ENCODE peak calls at places on chromosomes 13 and 19, in four cellular contexts. One of them, this sample, is unnamed.

GRCh38 chr13:100491164-100491847 is 97.3 kb downstream of the GGACT start:
- DNase-seq in HL-60: no peak
- DNase-seq in CD8-positive, alpha-beta memory T cell: no peak
- DNase-seq in thyroid gland: peak; percentile 23
- DNase-seq in this sample: no peak

GRCh38 chr13:50916701-50917184 is 7.2 kb downstream of the RNASEH2B start:
- DNase-seq in CD8-positive, alpha-beta memory T cell: no peak
- DNase-seq in HL-60: peak; percentile 95
- DNase-seq in thyroid gland: no peak
- DNase-seq in this sample: no peak

GRCh38 chr13:50744261-50744660 is 99.2 kb downstream of the DLEU7 start:
- DNase-seq in HL-60: no peak
- DNase-seq in thyroid gland: no peak
- DNase-seq in CD8-positive, alpha-beta memory T cell: no peak
- DNase-seq in this sample: no peak

GRCh38 chr13:99972190-99972731 is 694 bp upstream of the ZIC5 start:
- DNase-seq in CD8-positive, alpha-beta memory T cell: no peak
- DNase-seq in HL-60: no peak
- DNase-seq in thyroid gland: no peak
- DNase-seq in this sample: no peak

GRCh38 chr13:33312150-33312908 is 26.8 kb upstream of the STARD13 start:
- DNase-seq in HL-60: no peak
- DNase-seq in CD8-positive, alpha-beta memory T cell: no peak
- DNase-seq in thyroid gland: no peak
- DNase-seq in this sample: no peak

GRCh38 chr19:45222724-45223123 is 22.5 kb downstream of the EXOC3L2 start:
- DNase-seq in HL-60: no peak
- DNase-seq in CD8-positive, alpha-beta memory T cell: no peak
- DNase-seq in thyroid gland: no peak
- DNase-seq in this sample: no peak

GRCh38 chr13:68046900-68047299 is 816.8 kb upstream of the PCDH9 start:
- DNase-seq in HL-60: no peak
- DNase-seq in thyroid gland: no peak
- DNase-seq in CD8-positive, alpha-beta memory T cell: no peak
- DNase-seq in this sample: no peak

GRCh38 chr19:10424011-10424637 is 3.8 kb downstream of the PDE4A start:
- DNase-seq in HL-60: peak; percentile 63
- DNase-seq in CD8-positive, alpha-beta memory T cell: peak; percentile 76
- DNase-seq in thyroid gland: peak; percentile 80
- DNase-seq in this sample: no peak

GRCh38 chr19:38577826-38578225 is 39.9 kb downstream of the MAP4K1 start:
- DNase-seq in HL-60: no peak
- DNase-seq in CD8-positive, alpha-beta memory T cell: no peak
- DNase-seq in thyroid gland: no peak
- DNase-seq in this sample: no peak

GRCh38 chr19:47144630-47145029 is 14.0 kb downstream of the SAE1 start:
- DNase-seq in thyroid gland: no peak
- DNase-seq in HL-60: no peak
- DNase-seq in CD8-positive, alpha-beta memory T cell: no peak
- DNase-seq in this sample: no peak

GRCh38 chr19:46209051-46209450 is 20.5 kb upstream of the IGFL1 start:
- DNase-seq in HL-60: no peak
- DNase-seq in CD8-positive, alpha-beta memory T cell: no peak
- DNase-seq in thyroid gland: no peak
- DNase-seq in this sample: no peak

GRCh38 chr13:111508164-111508870 is 187.9 kb downstream of the TEX29 start:
- DNase-seq in thyroid gland: no peak
- DNase-seq in CD8-positive, alpha-beta memory T cell: no peak
- DNase-seq in HL-60: no peak
- DNase-seq in this sample: no peak

GRCh38 chr13:110457361-110457760 is 104.2 kb downstream of the RAB20 start:
- DNase-seq in HL-60: no peak
- DNase-seq in thyroid gland: no peak
- DNase-seq in CD8-positive, alpha-beta memory T cell: no peak
- DNase-seq in this sample: no peak

GRCh38 chr13:30034448-30034795 is 184.0 kb upstream of the UBL3 start:
- DNase-seq in HL-60: no peak
- DNase-seq in thyroid gland: no peak
- DNase-seq in CD8-positive, alpha-beta memory T cell: no peak
- DNase-seq in this sample: no peak

GRCh38 chr13:80753951-80754350 is 413.0 kb upstream of the SPRY2 start:
- DNase-seq in thyroid gland: no peak
- DNase-seq in HL-60: no peak
- DNase-seq in CD8-positive, alpha-beta memory T cell: no peak
- DNase-seq in this sample: no peak

GRCh38 chr19:29675120-29675649 is 9.9 kb downstream of the PLEKHF1 start:
- DNase-seq in HL-60: no peak
- DNase-seq in thyroid gland: no peak
- DNase-seq in CD8-positive, alpha-beta memory T cell: no peak
- DNase-seq in this sample: no peak

GRCh38 chr13:33606692-33607091 is 211.3 kb upstream of the RFC3 start:
- DNase-seq in thyroid gland: no peak
- DNase-seq in HL-60: no peak
- DNase-seq in CD8-positive, alpha-beta memory T cell: no peak
- DNase-seq in this sample: no peak

GRCh38 chr13:46057251-46058015 is 4.9 kb upstream of the ZC3H13 start:
- DNase-seq in thyroid gland: no peak
- DNase-seq in HL-60: no peak
- DNase-seq in CD8-positive, alpha-beta memory T cell: no peak
- DNase-seq in this sample: no peak

GRCh38 chr19:8401981-8402411 is 11.1 kb upstream of the MARCHF2 start:
- DNase-seq in CD8-positive, alpha-beta memory T cell: no peak
- DNase-seq in HL-60: no peak
- DNase-seq in thyroid gland: no peak
- DNase-seq in this sample: no peak

GRCh38 chr13:91058919-91059318 is 288.6 kb upstream of the MIR17HG start:
- DNase-seq in thyroid gland: no peak
- DNase-seq in HL-60: no peak
- DNase-seq in CD8-positive, alpha-beta memory T cell: no peak
- DNase-seq in this sample: no peak

GRCh38 chr13:98004107-98004506 is 50.6 kb downstream of the IPO5 start:
- DNase-seq in CD8-positive, alpha-beta memory T cell: no peak
- DNase-seq in thyroid gland: no peak
- DNase-seq in HL-60: no peak
- DNase-seq in this sample: no peak

GRCh38 chr13:32783067-32783466 is 196.8 kb downstream of the PDS5B start:
- DNase-seq in CD8-positive, alpha-beta memory T cell: no peak
- DNase-seq in thyroid gland: no peak
- DNase-seq in HL-60: no peak
- DNase-seq in this sample: peak; percentile 12

GRCh38 chr19:55370305-55370988 is at the start of gene IL11:
- DNase-seq in thyroid gland: no peak
- DNase-seq in HL-60: no peak
- DNase-seq in CD8-positive, alpha-beta memory T cell: no peak
- DNase-seq in this sample: no peak

GRCh38 chr19:13849277-13849676 is 27.7 kb upstream of the NANOS3 start:
- DNase-seq in CD8-positive, alpha-beta memory T cell: peak; percentile 60
- DNase-seq in thyroid gland: no peak
- DNase-seq in HL-60: no peak
- DNase-seq in this sample: no peak

GRCh38 chr19:13848811-13849241 is 28.1 kb upstream of the NANOS3 start:
- DNase-seq in HL-60: no peak
- DNase-seq in CD8-positive, alpha-beta memory T cell: no peak
- DNase-seq in thyroid gland: no peak
- DNase-seq in this sample: no peak

GRCh38 chr19:13849991-13850909 is 26.7 kb upstream of the NANOS3 start:
- DNase-seq in HL-60: peak; percentile 61
- DNase-seq in CD8-positive, alpha-beta memory T cell: peak; percentile 82
- DNase-seq in thyroid gland: peak; percentile 80
- DNase-seq in this sample: no peak

GRCh38 chr19:13847900-13848677 is 28.8 kb upstream of the NANOS3 start:
- DNase-seq in HL-60: no peak
- DNase-seq in thyroid gland: no peak
- DNase-seq in CD8-positive, alpha-beta memory T cell: no peak
- DNase-seq in this sample: no peak

GRCh38 chr19:13850910-13851753 is 25.8 kb upstream of the NANOS3 start:
- DNase-seq in CD8-positive, alpha-beta memory T cell: peak; percentile 90
- DNase-seq in HL-60: no peak
- DNase-seq in thyroid gland: peak; percentile 77
- DNase-seq in this sample: no peak
- H3K4me3 ChIP-seq in CD8-positive, alpha-beta memory T cell: peak overlapping the region; percentile 20
- H3K4me3 ChIP-seq in HL-60: peak overlapping the region; percentile 22
- H3K4me3 ChIP-seq in thyroid gland: peak overlapping the region; percentile 17
- H3K4me3 ChIP-seq in this sample: no peak overlapping the region

GRCh38 chr13:65638572-65639168 is 1591.5 kb downstream of the PCDH9 start:
- DNase-seq in thyroid gland: no peak
- DNase-seq in HL-60: peak; percentile 26
- DNase-seq in CD8-positive, alpha-beta memory T cell: no peak
- DNase-seq in this sample: no peak

GRCh38 chr13:65642301-65642700 is 1587.8 kb downstream of the PCDH9 start:
- DNase-seq in thyroid gland: no peak
- DNase-seq in CD8-positive, alpha-beta memory T cell: no peak
- DNase-seq in HL-60: no peak
- DNase-seq in this sample: no peak
- H3K4me3 ChIP-seq in thyroid gland: no peak overlapping the region
- H3K4me3 ChIP-seq in CD8-positive, alpha-beta memory T cell: no peak overlapping the region
- H3K4me3 ChIP-seq in HL-60: no peak overlapping the region
- H3K4me3 ChIP-seq in this sample: no peak overlapping the region

GRCh38 chr19:33284756-33285155 is 17.6 kb downstream of the CEBPA start:
- DNase-seq in thyroid gland: no peak
- DNase-seq in CD8-positive, alpha-beta memory T cell: no peak
- DNase-seq in HL-60: no peak
- DNase-seq in this sample: no peak
- H3K4me3 ChIP-seq in thyroid gland: no peak overlapping the region
- H3K4me3 ChIP-seq in CD8-positive, alpha-beta memory T cell: no peak overlapping the region
- H3K4me3 ChIP-seq in HL-60: no peak overlapping the region
- H3K4me3 ChIP-seq in this sample: no peak overlapping the region

GRCh38 chr13:43783820-43784219 is 3.0 kb downstream of the ENOX1 start:
- DNase-seq in thyroid gland: no peak
- DNase-seq in HL-60: no peak
- DNase-seq in CD8-positive, alpha-beta memory T cell: no peak
- DNase-seq in this sample: no peak

GRCh38 chr13:43786472-43786765 is 353 bp downstream of the ENOX1 start:
- DNase-seq in CD8-positive, alpha-beta memory T cell: no peak
- DNase-seq in HL-60: no peak
- DNase-seq in thyroid gland: no peak
- DNase-seq in this sample: no peak

GRCh38 chr13:43784491-43784890 is 2.3 kb downstream of the ENOX1 start:
- DNase-seq in CD8-positive, alpha-beta memory T cell: no peak
- DNase-seq in HL-60: no peak
- DNase-seq in thyroid gland: no peak
- DNase-seq in this sample: no peak

GRCh38 chr13:43785681-43786471 is 896 bp downstream of the ENOX1 start:
- DNase-seq in thyroid gland: peak; percentile 66
- DNase-seq in HL-60: no peak
- DNase-seq in CD8-positive, alpha-beta memory T cell: no peak
- DNase-seq in this sample: no peak

DNA sequence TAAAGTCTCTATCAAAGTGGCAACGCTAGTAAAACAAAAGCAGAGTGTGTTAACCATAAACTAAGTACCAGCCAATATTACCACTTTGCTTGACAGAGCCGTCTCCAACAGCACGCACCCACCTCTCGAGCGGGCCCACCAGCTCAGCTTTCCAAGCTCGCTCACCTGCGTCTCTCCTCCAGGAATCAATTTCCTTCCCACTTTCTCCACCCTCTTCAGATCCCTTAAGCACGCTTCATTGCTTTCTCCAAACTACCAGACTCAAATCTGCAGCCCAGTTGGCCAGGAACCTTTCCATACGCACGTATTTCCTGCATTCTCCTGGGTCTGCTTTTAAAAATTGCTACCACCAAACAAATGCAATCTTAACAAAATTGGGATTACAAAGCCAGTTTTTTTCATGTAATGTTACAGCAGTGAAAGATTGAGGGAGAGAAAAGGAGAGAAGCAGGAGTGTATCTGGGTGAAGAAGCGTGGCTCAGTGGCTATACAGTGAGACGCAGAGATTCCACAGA is 1.5 kb downstream of the ENOX1 start:
- DNase-seq in thyroid gland: no peak
- DNase-seq in HL-60: no peak
- DNase-seq in CD8-positive, alpha-beta memory T cell: no peak
- DNase-seq in this sample: no peak
- H3K4me3 ChIP-seq in thyroid gland: peak overlapping the region; percentile 45
- H3K4me3 ChIP-seq in HL-60: no peak overlapping the region
- H3K4me3 ChIP-seq in CD8-positive, alpha-beta memory T cell: no peak overlapping the region
- H3K4me3 ChIP-seq in this sample: no peak overlapping the region

DNA sequence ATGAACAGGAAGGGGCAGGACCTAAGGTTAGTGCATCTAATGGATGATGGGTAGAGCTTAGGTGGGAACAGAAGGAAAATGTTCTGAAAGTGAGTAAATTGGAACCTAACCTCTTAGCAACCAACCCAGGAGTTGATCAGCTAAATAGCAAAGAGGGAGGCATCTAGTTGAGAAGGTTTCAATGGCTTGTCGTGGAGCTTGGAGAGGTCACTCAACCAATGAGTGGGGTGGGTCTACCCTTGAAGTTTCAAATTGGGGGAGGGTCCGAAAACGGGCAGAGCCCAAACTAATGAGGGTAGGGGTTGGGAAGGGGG is 5.7 kb upstream of the SHKBP1 start:
- DNase-seq in thyroid gland: no peak
- DNase-seq in CD8-positive, alpha-beta memory T cell: no peak
- DNase-seq in HL-60: no peak
- DNase-seq in this sample: no peak
- H3K4me3 ChIP-seq in thyroid gland: no peak overlapping the region
- H3K4me3 ChIP-seq in CD8-positive, alpha-beta memory T cell: peak overlapping the region; percentile 13
- H3K4me3 ChIP-seq in HL-60: peak overlapping the region; percentile 6
- H3K4me3 ChIP-seq in this sample: no peak overlapping the region